ENCODE peak calls at places on chromosomes 3 and 15, in seven cellular contexts. U, L, A, D, G, K and I are unnamed samples.

GRCh38 chr15:87508086-87508485 is 748.5 kb downstream of the NTRK3 start:
- DNase-seq in A (no peak), U (no peak), K (no peak), G (no peak), L (no peak), D (no peak), I (no peak)

GRCh38 chr15:47577476-47577875 is 139.8 kb upstream of the SEMA6D start:
- DNase-seq in U (no peak), K (no peak), L (no peak), A (no peak), D (no peak), G (no peak), I (no peak)

GRCh38 chr3:62415312-62415791 is 42.0 kb upstream of the FEZF2 start:
- DNase-seq in G (no peak), D (no peak), A (no peak), K (no peak), L (no peak), U (no peak), I (no peak)

GRCh38 chr3:138638641-138639040 is 30.1 kb downstream of the FAIM start:
- DNase-seq in U (no peak), K (no peak), L (no peak), G (no peak), A (no peak), D (no peak), I (no peak)

GRCh38 chr3:190617185-190617584 is 103.3 kb downstream of the IL1RAP start:
- DNase-seq in G (no peak), A (peak; percentile 77), D (no peak), U (peak; percentile 1), K (no peak), L (peak; percentile 7), I (peak; percentile 60)

GRCh38 chr3:172846103-172846561 is 95.6 kb downstream of the ECT2 start:
- DNase-seq in A (no peak), U (no peak), K (no peak), G (no peak), L (no peak), D (no peak), I (peak; percentile 16)

GRCh38 chr3:8642001-8642400 is 2.6 kb downstream of the SSUH2 start:
- DNase-seq in A (no peak), K (no peak), D (no peak), L (no peak), G (no peak), U (no peak), I (no peak)

GRCh38 chr3:59695858-59696257 is 646.0 kb upstream of the CFAP20DC start:
- DNase-seq in G (no peak), A (no peak), U (no peak), L (no peak), K (no peak), D (no peak), I (no peak)

GRCh38 chr15:39605146-39605545 is 24.3 kb downstream of the THBS1 start:
- DNase-seq in K (no peak), D (no peak), A (no peak), G (no peak), L (no peak), U (no peak), I (no peak)